ENCODE peak calls at places on chromosomes 3 and 15, in four cellular contexts. P is WTC11, X is SK-N-SH, T is HepG2. W is an unnamed sample.
A peak's percentile ranks its signal among the peaks of the same experiment; 100 is the strongest.

GRCh38 chr3:37287776-37288175 is 113.4 kb upstream of the LRRFIP2 start:
- DNase-seq in P (no peak), X (no peak), T (no peak), W (no peak)

GRCh38 chr3:54999801-55000200 is 71.9 kb upstream of the LRTM1 start:
- DNase-seq in T (no peak), X (no peak), P (no peak), W (no peak)

GRCh38 chr3:116188231-116188785 is 257.0 kb downstream of the LSAMP start:
- DNase-seq in X (no peak), T (no peak), P (no peak), W (no peak)

GRCh38 chr3:183185696-183186095 is 23.2 kb upstream of the LAMP3 start:
- DNase-seq in X (no peak), T (no peak), P (no peak), W (no peak)

GRCh38 chr3:16536344-16536663 is 22.8 kb upstream of the RFTN1 start:
- DNase-seq in T (no peak), X (no peak), P (no peak), W (no peak)

GRCh38 chr3:184284696-184285095 is 8.9 kb downstream of the ECE2 start:
- DNase-seq in T (peak; percentile 58), P (peak; percentile 80), X (peak; percentile 91), W (peak; percentile 76)

GRCh38 chr15:62895139-62895866 is 147.2 kb upstream of the TPM1 start:
- DNase-seq in P (no peak), X (no peak), T (peak; percentile 30), W (no peak)

GRCh38 chr15:57112178-57112577 is 193.7 kb downstream of the TCF12 start:
- DNase-seq in T (no peak), P (no peak), X (no peak), W (no peak)

GRCh38 chr3:102748646-102749045 is 313.8 kb downstream of the ZPLD1 start:
- DNase-seq in X (no peak), P (no peak), T (no peak), W (no peak)

GRCh38 chr3:142226474-142226873 is 1.1 kb upstream of the GK5 start:
- DNase-seq in P (no peak), X (no peak), T (peak; percentile 11), W (no peak)

GRCh38 chr3:51944541-51945021 is 2.4 kb downstream of the PARP3 start:
- DNase-seq in X (no peak), T (no peak), P (no peak), W (no peak)

GRCh38 chr3:135805752-135806151 is 159.8 kb upstream of the PPP2R3A start:
- DNase-seq in T (no peak), P (no peak), X (no peak), W (no peak)

GRCh38 chr3:173397161-173398110 is at the start of gene NLGN1:
- DNase-seq in X (peak; percentile 78), P (peak; percentile 75), T (no peak), W (no peak)

GRCh38 chr3:50203113-50203852 is 1.8 kb upstream of the SLC38A3 start:
- DNase-seq in X (no peak), P (no peak), T (peak; percentile 70), W (no peak)

DNA sequence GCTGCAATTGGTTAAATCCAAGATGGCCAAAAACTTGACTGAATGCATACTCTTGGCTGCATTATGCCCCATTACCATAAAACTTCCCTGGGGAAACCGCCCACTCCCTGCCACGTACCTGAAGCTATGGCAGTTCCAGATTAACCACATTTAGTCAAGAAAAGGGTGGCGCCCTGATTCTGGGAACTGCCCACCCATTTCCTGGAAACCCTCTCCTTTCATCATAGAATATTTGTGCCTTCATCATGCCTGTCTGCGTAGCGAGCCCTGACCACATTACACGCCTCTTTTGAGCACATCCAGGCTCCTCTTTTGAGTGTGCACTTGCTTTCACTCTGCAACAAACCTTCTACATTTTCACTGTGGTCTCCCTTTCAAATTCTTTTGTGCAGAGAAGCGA is 5.2 kb downstream of the LINS1 start:
- DNase-seq in T (no peak), P (no peak), X (no peak), W (peak; percentile 60)
- TF ChIP-seq FOXJ3 in T (no peak), P (no peak), X (no peak), W (no peak)

DNA sequence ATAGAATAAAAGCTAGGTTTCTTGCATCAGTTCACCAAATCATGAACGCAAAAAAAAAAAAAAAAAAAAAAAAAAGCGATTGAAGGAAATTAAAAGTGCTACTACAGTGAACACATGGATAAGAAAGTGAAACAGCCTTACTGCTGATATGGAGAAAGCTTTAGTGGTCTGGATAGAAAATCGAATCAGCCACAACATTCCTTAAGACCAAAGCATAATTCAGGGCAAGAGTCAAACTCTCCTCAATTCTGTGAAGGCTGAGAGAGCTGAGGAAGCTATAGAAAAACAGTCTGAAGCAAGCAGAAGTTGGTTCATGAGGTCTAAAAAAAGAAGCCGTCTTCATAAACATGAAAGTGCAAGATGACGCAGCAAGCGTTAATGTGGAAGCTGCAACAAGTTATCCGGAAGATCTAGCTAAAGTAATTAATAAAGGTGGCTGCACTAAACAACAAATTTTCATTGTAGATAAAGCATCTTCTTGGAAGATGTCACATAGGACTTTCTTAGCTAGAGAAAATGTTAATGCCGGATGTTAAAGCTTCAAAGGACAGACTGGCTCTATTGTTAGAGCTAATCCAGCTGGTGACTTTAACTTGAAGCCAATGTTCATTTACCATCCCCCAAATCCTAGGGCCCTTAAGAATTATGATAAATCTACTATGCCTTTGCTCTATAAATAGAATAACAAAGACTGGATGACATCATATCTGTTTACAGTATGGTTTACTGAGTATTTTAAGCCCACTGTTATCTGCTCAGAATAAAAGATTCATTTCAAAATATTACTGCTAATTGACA is 19.2 kb downstream of the P3H2 start:
- DNase-seq in T (no peak), X (no peak), P (no peak), W (no peak)
- TF ChIP-seq FOXJ3 in T (no peak), X (no peak), P (no peak), W (no peak)

DNA sequence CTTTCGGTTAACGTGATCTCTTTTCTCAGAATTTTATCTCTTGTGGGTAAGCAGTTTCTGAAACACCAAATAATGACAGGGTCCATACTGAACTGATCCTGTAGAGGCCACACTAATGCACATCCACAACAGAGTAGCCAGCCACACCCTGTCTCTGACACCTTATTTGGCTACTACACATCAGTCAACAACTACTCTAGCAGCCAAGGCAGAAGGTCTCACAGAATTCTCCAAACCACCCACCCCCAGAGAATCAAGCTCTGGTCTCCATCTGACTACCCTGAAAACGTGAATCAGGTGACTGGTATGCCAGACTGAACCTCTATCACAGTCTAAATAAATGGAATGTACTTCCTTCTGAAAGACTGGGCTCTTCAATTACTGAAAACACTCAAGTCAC is 38.0 kb downstream of the EDC3 start:
- DNase-seq in T (no peak), P (no peak), X (no peak), W (peak; percentile 24)
- TF ChIP-seq FOXJ3 in T (no peak), P (no peak), X (no peak), W (no peak)

DNA sequence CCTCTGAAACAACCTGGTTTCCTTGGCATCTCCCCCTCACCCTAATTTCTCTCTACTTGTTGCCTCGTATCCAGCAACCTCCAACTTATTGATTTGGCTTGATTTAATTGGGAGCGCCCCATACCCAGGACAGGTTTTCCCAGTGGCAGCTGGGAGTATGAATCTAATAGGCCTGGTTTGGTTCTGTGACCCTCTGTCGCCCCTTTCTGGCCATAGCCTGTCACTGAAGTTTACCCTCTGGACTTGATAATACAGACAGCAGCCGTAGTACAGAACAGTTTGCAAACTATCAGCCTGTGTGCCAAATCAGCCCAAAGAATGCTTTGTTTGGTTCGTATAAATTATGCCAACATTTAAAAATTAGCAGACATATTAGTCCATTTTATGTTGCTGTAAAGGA is 525.1 kb upstream of the GOLIM4 start:
- DNase-seq in P (peak; percentile 70), X (peak; percentile 36), T (peak; percentile 41), W (no peak)
- TF ChIP-seq FOXJ3 in P (no peak), X (no peak), T (no peak), W (no peak)

DNA sequence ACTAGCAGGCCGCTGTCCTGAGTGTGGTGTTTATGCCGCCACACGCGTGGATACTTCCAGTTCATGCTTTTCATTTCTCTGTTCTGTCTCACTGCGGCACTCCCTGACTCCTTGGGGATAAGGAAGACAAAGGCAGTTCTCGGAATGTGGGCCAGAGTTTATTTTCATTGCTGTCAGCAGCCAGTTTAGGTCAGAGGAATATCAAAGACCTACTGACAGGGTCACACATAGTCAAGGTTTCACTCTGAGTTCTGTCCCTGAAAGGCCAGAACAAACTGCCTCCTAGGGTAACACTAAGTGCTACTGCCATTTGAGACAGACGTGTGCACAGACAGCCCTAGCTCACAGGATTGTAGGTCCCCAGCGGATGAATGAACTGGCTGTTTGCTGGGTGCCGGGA is 27.3 kb upstream of the SPTBN5 start:
- DNase-seq in X (no peak), P (no peak), T (no peak), W (no peak)
- TF ChIP-seq FOXJ3 in X (no peak), P (no peak), T (no peak), W (no peak)

DNA sequence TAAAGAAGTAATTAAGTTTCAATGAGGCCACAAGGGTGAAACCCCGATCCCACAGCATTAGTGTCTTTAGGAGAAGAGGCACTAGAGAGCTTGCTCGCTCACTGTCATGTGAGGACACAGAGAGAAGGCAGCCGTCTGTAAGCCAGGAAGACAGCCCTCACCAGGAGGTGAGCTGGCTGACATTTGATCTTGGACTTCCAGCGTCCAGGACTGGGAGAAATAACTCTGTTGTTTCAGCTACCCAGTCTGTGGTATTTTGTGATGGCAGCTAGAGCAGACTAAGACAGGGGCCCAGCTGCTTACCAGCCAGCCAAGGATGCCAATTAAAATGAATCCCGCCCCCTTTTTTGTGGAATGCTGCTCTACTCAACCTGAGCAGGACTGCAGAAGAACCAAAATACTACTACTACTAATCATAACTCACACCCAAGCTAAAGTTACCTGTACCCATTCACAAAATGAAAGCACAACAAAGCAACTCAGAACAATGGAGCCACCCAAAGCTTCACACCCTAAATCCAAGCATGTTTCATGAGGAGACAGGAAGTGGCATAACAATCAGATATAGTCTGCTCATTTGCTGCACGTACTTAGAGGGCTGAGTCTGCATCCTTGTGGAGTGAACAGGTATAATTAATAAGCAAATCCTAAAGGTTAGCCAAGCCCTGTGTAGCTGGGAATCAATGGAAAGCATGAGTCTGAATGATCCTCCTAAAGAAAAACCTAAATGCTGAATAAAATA is 35.6 kb upstream of the RHCG start:
- DNase-seq in P (no peak), T (no peak), X (no peak), W (no peak)
- TF ChIP-seq FOXJ3 in P (no peak), T (no peak), X (no peak), W (no peak)

GRCh38 chr15:99014803-99015676 is 7.4 kb upstream of the PGPEP1L start:
- DNase-seq in P (peak; percentile 85), T (peak; percentile 28), X (peak; percentile 78), W (peak; percentile 51)
- TF ChIP-seq FOXJ3 in P (no peak), T (no peak), X (no peak), W (no peak)

GRCh38 chr3:14834121-14834520 is 15.4 kb downstream of the FGD5 start:
- DNase-seq in T (no peak), X (no peak), P (no peak), W (no peak)

GRCh38 chr3:14836049-14836468 is 17.3 kb downstream of the FGD5 start:
- DNase-seq in P (no peak), X (no peak), T (no peak), W (peak; percentile 92)

GRCh38 chr3:14831916-14832430 is 13.2 kb downstream of the FGD5 start:
- DNase-seq in P (no peak), X (no peak), T (no peak), W (no peak)

GRCh38 chr3:14834807-14835466 is 16.2 kb downstream of the FGD5 start:
- DNase-seq in X (no peak), P (no peak), T (no peak), W (no peak)

GRCh38 chr3:14832975-14833722 is 14.4 kb downstream of the FGD5 start:
- DNase-seq in X (no peak), P (no peak), T (no peak), W (no peak)
- TF ChIP-seq FOXJ3 in X (no peak), P (no peak), T (no peak), W (no peak)